ENCODE peak calls at places on chromosomes 5 and 9, in four cellular contexts. D is CD8-positive, alpha-beta T cell; R is activated CD4-positive, CD25-positive, alpha-beta regulatory T cell; B is naive thymus-derived CD4-positive, alpha-beta T cell. O is an unnamed sample.

GRCh38 chr5:169796731-169797130 is 159.7 kb downstream of the DOCK2 start:
- DNase-seq in B (no peak), R (no peak), D (no peak), O (no peak)

GRCh38 chr5:26669031-26669430 is 369.4 kb downstream of the CDH9 start:
- DNase-seq in D (no peak), B (no peak), R (no peak), O (no peak)

GRCh38 chr9:29332789-29333188 is 1759.5 kb upstream of the C9orf72 start:
- DNase-seq in R (no peak), B (no peak), D (no peak), O (no peak)

GRCh38 chr5:141777130-141777529 is 95.1 kb upstream of the ARAP3 start:
- DNase-seq in R (no peak), B (no peak), D (no peak), O (no peak)

GRCh38 chr9:32571969-32572899 is 725 bp downstream of the NDUFB6 start:
- DNase-seq in D (peak), R (peak), B (peak), O (peak)

GRCh38 chr9:78407636-78408312 is 110.8 kb downstream of the PSAT1 start:
- DNase-seq in D (no peak), B (no peak), R (no peak), O (no peak)

GRCh38 chr9:87874320-87874655 is 8.4 kb upstream of the SPATA31E1 start:
- DNase-seq in R (no peak), D (no peak), B (no peak), O (no peak)

GRCh38 chr5:102283111-102283797 is 12.8 kb downstream of the SLCO4C1 start:
- DNase-seq in D (no peak), B (no peak), R (no peak), O (no peak)

GRCh38 chr5:132342291-132343180 is 27.0 kb upstream of the SLC22A5 start:
- DNase-seq in B (no peak), R (no peak), D (no peak), O (no peak)

GRCh38 chr9:14865206-14865605 is 45.0 kb downstream of the FREM1 start:
- DNase-seq in D (no peak), B (no peak), R (no peak), O (no peak)

GRCh38 chr9:127578627-127578951 is 33.5 kb upstream of the STXBP1 start:
- DNase-seq in D (no peak), R (no peak), B (no peak), O (no peak)

GRCh38 chr5:122755740-122756139 is 19.1 kb upstream of the SNX2 start:
- DNase-seq in B (no peak), D (no peak), R (no peak), O (no peak)

GRCh38 chr5:150645070-150645700 is 4.7 kb downstream of the SYNPO start:
- DNase-seq in B (no peak), D (no peak), R (no peak), O (no peak)

GRCh38 chr5:116759860-116760644 is 185.4 kb upstream of the SEMA6A start:
- DNase-seq in R (no peak), D (no peak), B (no peak), O (no peak)

GRCh38 chr5:142192799-142193428 is 84.3 kb downstream of the NDFIP1 start:
- DNase-seq in D (no peak), B (no peak), R (no peak), O (no peak)

GRCh38 chr9:109880276-109881169 is 100.5 kb downstream of the PALM2AKAP2 start:
- DNase-seq in D (no peak), R (no peak), B (peak), O (no peak)

GRCh38 chr5:125536582-125536981 is 790.1 kb upstream of the ZNF608 start:
- DNase-seq in R (no peak), D (no peak), B (no peak), O (no peak)